ENCODE peak calls at places on chromosome 9, in four cellular contexts. W is GM12891, T is K562, O is GM12878. R is an unnamed sample.

GRCh38 chr9:93902780-93903655 is 52.1 kb downstream of the BARX1 start:
- DNase-seq in T (no peak), O (no peak), W (no peak), R (no peak)

GRCh38 chr9:69089491-69089890 is 53.9 kb downstream of the FXN start:
- DNase-seq in W (no peak), O (no peak), T (no peak), R (no peak)

GRCh38 chr9:109409998-109410397 is 88.1 kb downstream of the PTPN3 start:
- DNase-seq in W (no peak), T (peak), O (no peak), R (no peak)

GRCh38 chr9:105251733-105252404 is 7.4 kb downstream of the SLC44A1 start:
- DNase-seq in O (no peak), W (no peak), T (no peak), R (no peak)

GRCh38 chr9:76787677-76788076 is 23.4 kb downstream of the PCA3 start:
- DNase-seq in O (no peak), W (no peak), T (no peak), R (peak)

GRCh38 chr9:98215821-98216220 is 23.4 kb upstream of the CORO2A start:
- DNase-seq in O (no peak), W (no peak), T (no peak), R (no peak)

GRCh38 chr9:69622664-69623063 is 49.5 kb downstream of the APBA1 start:
- DNase-seq in O (no peak), T (no peak), W (no peak), R (no peak)

GRCh38 chr9:110143969-110144545 is 63.9 kb downstream of the C9orf152 start:
- DNase-seq in W (no peak), T (no peak), O (no peak), R (no peak)

GRCh38 chr9:4269872-4270271 is 30.0 kb downstream of the GLIS3 start:
- DNase-seq in W (no peak), O (no peak), T (no peak), R (no peak)

GRCh38 chr9:3777137-3777536 is 251.3 kb upstream of the RFX3 start:
- DNase-seq in W (no peak), T (no peak), O (no peak), R (no peak)

GRCh38 chr9:86546712-86547111 is 192.5 kb upstream of the TUT7 start:
- DNase-seq in T (no peak), O (no peak), W (no peak), R (no peak)

DNA sequence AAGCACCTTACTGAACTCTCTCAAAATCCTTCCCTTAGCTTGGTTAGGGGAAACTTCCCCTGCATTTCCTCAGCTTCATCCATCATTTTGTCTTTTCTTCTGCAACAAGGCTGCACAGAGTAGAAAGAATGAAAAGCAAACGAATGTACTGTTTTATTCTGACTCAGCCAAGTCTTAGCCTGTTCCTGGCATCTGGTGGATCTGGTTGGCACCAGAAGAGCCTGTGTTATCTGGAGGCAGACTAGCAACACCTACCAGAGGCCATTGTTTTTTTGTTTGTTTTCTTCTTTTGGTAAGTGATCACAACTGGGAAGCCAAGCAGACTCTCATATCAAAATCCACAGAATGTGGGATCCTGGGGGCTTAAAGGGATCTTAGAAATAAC is 200.7 kb downstream of the FANCC start:
- DNase-seq in O (no peak), T (no peak), W (no peak), R (no peak)
- TF ChIP-seq SPI1 in O (no peak), T (no peak), W (no peak), R (no peak)

DNA sequence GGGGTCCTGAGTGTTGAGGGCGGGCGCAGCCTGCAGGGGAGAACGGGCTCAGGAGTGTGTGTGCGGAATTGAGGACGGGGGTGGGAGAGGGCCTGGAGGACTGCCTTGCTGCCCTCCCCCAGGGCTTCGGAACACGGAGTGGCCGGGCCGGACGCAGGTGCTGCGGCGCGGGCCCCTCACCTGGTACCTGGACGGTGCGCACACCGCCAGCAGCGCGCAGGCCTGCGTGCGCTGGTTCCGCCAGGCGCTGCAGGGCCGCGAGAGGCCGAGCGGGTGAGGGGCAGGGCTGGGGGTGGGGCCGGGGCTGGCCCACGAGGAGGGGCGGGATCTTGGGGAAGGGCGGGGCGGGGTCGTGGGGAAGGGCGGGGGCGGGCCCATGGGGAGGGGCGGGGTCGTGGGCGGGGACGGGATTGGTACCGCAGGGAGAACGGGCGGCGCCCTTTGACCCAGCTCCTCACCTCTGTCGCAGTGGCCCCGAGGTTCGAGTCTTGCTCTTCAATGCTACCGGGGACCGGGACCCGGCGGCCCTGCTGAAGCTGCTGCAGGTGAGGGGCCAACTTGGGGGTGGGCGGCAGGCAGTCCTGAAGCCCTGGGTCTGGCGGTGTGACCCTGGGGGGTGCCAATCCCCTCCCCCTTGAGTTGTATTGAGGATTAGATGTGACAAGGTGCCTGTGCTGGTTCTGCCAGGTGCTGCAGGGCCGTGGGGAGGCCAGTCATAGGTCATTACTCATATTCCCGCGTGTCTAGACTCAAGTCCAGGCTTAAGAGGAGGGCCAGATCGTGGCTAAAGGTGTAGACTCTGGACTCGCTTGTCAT is 7.1 kb downstream of the FPGS start:
- DNase-seq in W (no peak), O (no peak), T (peak), R (no peak)
- TF ChIP-seq SPI1 in W (no peak), O (no peak), T (no peak), R (no peak)

DNA sequence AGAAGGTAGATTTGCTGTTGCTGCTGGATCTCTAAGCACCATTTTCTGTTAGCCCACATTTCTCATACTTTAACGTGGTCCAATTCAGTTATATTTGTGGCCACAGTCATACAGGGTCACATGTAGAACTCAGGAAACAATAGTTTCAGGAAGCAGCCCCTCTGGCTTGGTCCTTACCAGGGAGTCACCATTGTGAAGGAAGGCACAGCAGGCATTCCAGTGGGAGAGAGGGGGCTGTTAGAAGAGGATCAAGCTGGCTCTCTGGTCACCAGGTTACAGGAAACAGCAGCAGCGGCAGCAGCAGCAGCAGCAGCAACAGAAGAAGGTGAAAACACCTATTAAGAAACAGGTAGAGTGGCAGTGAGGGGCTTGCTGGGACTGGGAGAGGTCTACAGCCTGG is 14.5 kb downstream of the C9orf43 start:
- DNase-seq in W (no peak), O (no peak), T (no peak), R (no peak)
- TF ChIP-seq SPI1 in W (no peak), O (no peak), T (no peak), R (no peak)

GRCh38 chr9:136673088-136673969 is 10.6 kb downstream of the EGFL7 start:
- DNase-seq in O (no peak), W (no peak), T (peak), R (no peak)

GRCh38 chr9:136670571-136671253 is 8.0 kb downstream of the EGFL7 start:
- DNase-seq in O (no peak), T (no peak), W (no peak), R (no peak)

GRCh38 chr9:136672431-136673087 is 9.8 kb downstream of the EGFL7 start:
- DNase-seq in O (no peak), W (no peak), T (no peak), R (no peak)

GRCh38 chr9:136671254-136671614 is 8.5 kb downstream of the EGFL7 start:
- DNase-seq in T (no peak), W (no peak), O (no peak), R (no peak)

GRCh38 chr9:136671646-136672430 is 9.1 kb downstream of the EGFL7 start:
- DNase-seq in W (peak), T (peak), O (no peak), R (no peak)
- TF ChIP-seq SPI1 in W (no peak), T (no peak), O (no peak), R (no peak)

DNA sequence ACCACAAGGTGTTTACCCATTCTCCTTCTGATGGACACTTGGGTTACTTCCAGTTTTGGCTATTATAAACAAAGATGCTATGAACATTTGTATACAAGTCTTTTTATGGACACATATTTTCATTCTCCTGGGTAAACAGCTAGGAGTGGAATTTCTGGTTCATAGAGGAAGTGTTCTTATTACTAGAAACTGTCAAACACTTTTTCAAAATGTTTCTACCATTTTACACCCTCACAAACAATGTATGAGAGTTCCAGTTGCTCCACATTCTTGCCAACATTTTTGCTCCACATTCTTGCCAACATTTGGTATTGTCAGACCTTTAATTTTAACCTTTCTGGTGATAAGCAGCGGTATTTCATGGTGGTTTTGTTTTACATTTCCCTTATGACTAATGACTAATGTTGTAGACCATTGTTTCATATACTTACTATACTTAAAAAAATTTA is 28.4 kb upstream of the STXBP1 start:
- DNase-seq in T (no peak), O (no peak), W (no peak), R (no peak)
- TF ChIP-seq SPI1 in T (no peak), O (no peak), W (no peak), R (no peak)

DNA sequence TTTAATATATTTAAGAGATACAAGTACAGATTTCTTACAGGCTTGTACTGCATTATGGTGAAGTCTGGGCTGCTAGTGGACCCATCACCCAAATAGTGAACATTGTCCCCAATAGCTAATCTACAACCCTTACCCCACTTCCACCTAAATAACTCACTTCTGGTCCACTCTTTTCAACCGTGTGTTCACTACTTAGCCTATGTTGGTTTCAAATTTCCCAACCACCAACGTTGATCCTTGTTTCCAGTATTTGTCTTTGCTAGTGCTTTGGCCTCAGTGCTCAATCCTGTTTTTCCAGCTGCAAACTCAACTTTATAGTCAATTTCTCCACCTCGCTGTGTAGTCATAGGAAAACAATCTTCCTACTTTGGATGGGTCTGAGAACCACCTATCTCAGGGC is 45.3 kb upstream of the TTC39B start:
- DNase-seq in O (no peak), T (no peak), W (no peak), R (no peak)
- TF ChIP-seq SPI1 in O (no peak), T (no peak), W (no peak), R (no peak)